ENCODE peak calls at places on chromosomes 6 and 20, in ten cellular contexts. O is progenitor cell of endocrine pancreas; L is CD4-positive, alpha-beta T cell; Y is mesenchymal stem cell; W is NCI-H345; U is iris pigment epithelial cell; C is Calu3; T is NCI-H2029 treated with DMSO at 0.1 percent for 48 hours; V is activated B cell treated with CpG ODN at 0.5 μM for 24 hours; Q is hepatic stellate cell. Z is an unnamed sample.

GRCh38 chr6:104771258-104771832 is 88.4 kb downstream of the HACE1 start:
- DNase-seq in O (no peak), L (no peak), Y (peak), W (peak), U (peak), C (no peak), T (peak), V (no peak), Q (peak), Z (no peak)

GRCh38 chr20:57593134-57593886 is 26.9 kb downstream of the ZBP1 start:
- DNase-seq in O (no peak), L (no peak), Y (no peak), W (no peak), U (no peak), C (no peak), T (no peak), V (no peak), Q (no peak), Z (no peak)

GRCh38 chr20:4465855-4466545 is 255.7 kb upstream of the PRND start:
- DNase-seq in O (no peak), L (no peak), Y (no peak), W (peak), U (peak), C (no peak), T (peak), V (no peak), Q (no peak), Z (no peak)

GRCh38 chr6:48378874-48379407 is 267.9 kb upstream of the PTCHD4 start:
- DNase-seq in O (no peak), L (no peak), Y (no peak), W (peak), U (no peak), C (no peak), T (no peak), V (no peak), Q (no peak), Z (no peak)

GRCh38 chr6:170097505-170098427 is 193.1 kb downstream of the DLL1 start:
- DNase-seq in O (no peak), L (no peak), Y (no peak), W (no peak), U (no peak), C (no peak), T (no peak), V (peak), Q (no peak), Z (no peak)

GRCh38 chr6:134849920-134850447 is 99.9 kb downstream of the ALDH8A1 start:
- DNase-seq in O (no peak), L (no peak), Y (no peak), W (no peak), U (no peak), C (no peak), T (no peak), V (no peak), Q (no peak), Z (no peak)

GRCh38 chr6:56692586-56693245 is 50.0 kb upstream of the DST start:
- DNase-seq in O (no peak), L (no peak), Y (peak), W (no peak), U (peak), C (no peak), T (no peak), V (no peak), Q (no peak), Z (no peak)

GRCh38 chr6:13553646-13554045 is 20.8 kb upstream of the SIRT5 start:
- DNase-seq in O (no peak), L (no peak), Y (no peak), W (no peak), U (no peak), C (no peak), T (no peak), V (no peak), Q (no peak), Z (no peak)

GRCh38 chr6:70166088-70166958 is 136.6 kb downstream of the COL9A1 start:
- DNase-seq in O (peak), L (peak), Y (peak), W (peak), U (peak), C (peak), T (no peak), V (no peak), Q (peak), Z (no peak)

GRCh38 chr20:38779247-38780097 is 26.0 kb upstream of the PPP1R16B start:
- DNase-seq in O (no peak), L (no peak), Y (no peak), W (no peak), U (no peak), C (peak), T (no peak), V (no peak), Q (no peak), Z (no peak)

GRCh38 chr6:40888456-40888990 is 150.5 kb downstream of the UNC5CL start:
- DNase-seq in O (no peak), L (no peak), Y (no peak), W (no peak), U (no peak), C (no peak), T (no peak), V (no peak), Q (no peak), Z (no peak)

GRCh38 chr20:33688938-33689424 is 2.8 kb upstream of the E2F1 start:
- DNase-seq in O (no peak), L (no peak), Y (no peak), W (no peak), U (no peak), C (no peak), T (no peak), V (no peak), Q (no peak), Z (no peak)

GRCh38 chr6:22236626-22237414 is 60.0 kb downstream of the PRL start:
- DNase-seq in O (no peak), L (no peak), Y (peak), W (no peak), U (peak), C (no peak), T (peak), V (no peak), Q (peak), Z (no peak)

GRCh38 chr20:37081717-37082289 is 14.0 kb downstream of the RBL1 start:
- DNase-seq in O (no peak), L (peak), Y (peak), W (no peak), U (peak), C (no peak), T (no peak), V (no peak), Q (peak), Z (no peak)

GRCh38 chr6:160368670-160369069 is 20.5 kb downstream of the SLC22A3 start:
- DNase-seq in O (no peak), L (no peak), Y (no peak), W (no peak), U (no peak), C (no peak), T (no peak), V (no peak), Q (no peak), Z (no peak)

GRCh38 chr20:17854307-17854903 is 114.2 kb downstream of the SNX5 start:
- DNase-seq in O (no peak), L (no peak), Y (peak), W (peak), U (peak), C (no peak), T (no peak), V (no peak), Q (peak), Z (no peak)

GRCh38 chr6:31304683-31305082 is 32.8 kb upstream of the HLA-C start:
- DNase-seq in O (no peak), L (no peak), Y (no peak), W (no peak), U (peak), C (no peak), T (no peak), V (no peak), Q (no peak), Z (no peak)

GRCh38 chr20:38550274-38550673 is 30.7 kb upstream of the ADIG start:
- DNase-seq in O (no peak), L (no peak), Y (no peak), W (no peak), U (no peak), C (no peak), T (no peak), V (no peak), Q (no peak), Z (no peak)

GRCh38 chr6:1911476-1911875 is 301.8 kb downstream of the FOXC1 start:
- DNase-seq in O (no peak), L (no peak), Y (no peak), W (no peak), U (peak), C (no peak), T (no peak), V (no peak), Q (peak), Z (no peak)

GRCh38 chr6:33828764-33829731 is 25.2 kb upstream of the MLN start:
- DNase-seq in O (no peak), L (no peak), Y (no peak), W (peak), U (no peak), C (no peak), T (no peak), V (no peak), Q (no peak), Z (no peak)

GRCh38 chr6:132651062-132651461 is 7.9 kb downstream of the TAAR1 start:
- DNase-seq in O (no peak), L (no peak), Y (no peak), W (no peak), U (no peak), C (no peak), T (no peak), V (no peak), Q (no peak), Z (no peak)

GRCh38 chr6:130755368-130756034 is 71.7 kb upstream of the SMLR1 start:
- DNase-seq in O (no peak), L (no peak), Y (no peak), W (no peak), U (no peak), C (no peak), T (no peak), V (no peak), Q (no peak), Z (no peak)

GRCh38 chr6:75204222-75204958 is 1.5 kb downstream of the COL12A1 start:
- DNase-seq in O (peak), L (no peak), Y (peak), W (peak), U (peak), C (peak), T (peak), V (no peak), Q (peak), Z (no peak)

GRCh38 chr20:21509597-21510331 is 4.1 kb downstream of the NKX2-2 start:
- DNase-seq in O (no peak), L (no peak), Y (peak), W (no peak), U (no peak), C (no peak), T (no peak), V (no peak), Q (peak), Z (no peak)

GRCh38 chr20:45998761-45999160 is 9.9 kb upstream of the MMP9 start:
- DNase-seq in O (no peak), L (no peak), Y (no peak), W (no peak), U (no peak), C (no peak), T (no peak), V (no peak), Q (no peak), Z (no peak)

GRCh38 chr20:33431797-33432381 is 11.7 kb downstream of the SNTA1 start:
- DNase-seq in O (no peak), L (no peak), Y (no peak), W (no peak), U (peak), C (no peak), T (no peak), V (no peak), Q (no peak), Z (no peak)

GRCh38 chr6:150417899-150418824 is 49.4 kb downstream of the IYD start:
- DNase-seq in O (no peak), L (no peak), Y (peak), W (peak), U (peak), C (peak), T (no peak), V (no peak), Q (peak), Z (peak)

GRCh38 chr6:31293343-31293742 is 21.5 kb upstream of the HLA-C start:
- DNase-seq in O (peak), L (no peak), Y (peak), W (no peak), U (peak), C (peak), T (no peak), V (no peak), Q (peak), Z (no peak)

GRCh38 chr20:25250508-25250907 is 2.6 kb downstream of the PYGB start:
- DNase-seq in O (no peak), L (no peak), Y (no peak), W (no peak), U (peak), C (no peak), T (peak), V (no peak), Q (no peak), Z (no peak)

GRCh38 chr6:29602564-29603361 is 17.8 kb downstream of the OR2H2 start:
- DNase-seq in O (no peak), L (no peak), Y (peak), W (no peak), U (peak), C (peak), T (no peak), V (no peak), Q (peak), Z (peak)

GRCh38 chr6:109865968-109866367 is 112.1 kb upstream of the GPR6 start:
- DNase-seq in O (no peak), L (no peak), Y (no peak), W (no peak), U (no peak), C (no peak), T (no peak), V (no peak), Q (no peak), Z (no peak)

GRCh38 chr20:1617055-1617454 is 2.8 kb downstream of the SIRPB1 start:
- DNase-seq in O (no peak), L (no peak), Y (no peak), W (no peak), U (no peak), C (no peak), T (no peak), V (no peak), Q (no peak), Z (no peak)

GRCh38 chr6:166010585-166010984 is 157.1 kb downstream of the TBXT start:
- DNase-seq in O (no peak), L (no peak), Y (no peak), W (no peak), U (no peak), C (no peak), T (no peak), V (no peak), Q (no peak), Z (no peak)

GRCh38 chr6:170371588-170371987 is 65.0 kb downstream of the FAM120B start:
- DNase-seq in O (no peak), L (no peak), Y (peak), W (no peak), U (no peak), C (no peak), T (no peak), V (no peak), Q (peak), Z (no peak)

GRCh38 chr20:46752639-46753235 is 43.3 kb downstream of the SLC2A10 start:
- DNase-seq in O (peak), L (peak), Y (peak), W (peak), U (peak), C (peak), T (peak), V (no peak), Q (peak), Z (peak)

GRCh38 chr6:99016355-99016754 is 68.6 kb upstream of the FBXL4 start:
- DNase-seq in O (no peak), L (no peak), Y (peak), W (no peak), U (peak), C (no peak), T (no peak), V (no peak), Q (no peak), Z (no peak)

GRCh38 chr6:161439093-161439492 is 165.2 kb upstream of the AGPAT4 start:
- DNase-seq in O (no peak), L (no peak), Y (peak), W (no peak), U (peak), C (peak), T (no peak), V (no peak), Q (peak), Z (no peak)

GRCh38 chr20:52075400-52075799 is 116.2 kb downstream of the ZFP64 start:
- DNase-seq in O (no peak), L (no peak), Y (no peak), W (no peak), U (no peak), C (no peak), T (no peak), V (no peak), Q (no peak), Z (no peak)